ENCODE peak calls at places on chromosomes 13 and 19, in four cellular contexts. One of them, this sample, is unnamed.

GRCh38 chr19:44726465-44726864 is 22.0 kb upstream of the BCL3 start:
- DNase-seq in adrenal gland: no peak
- DNase-seq in heart left ventricle: no peak
- DNase-seq in uterus: no peak
- DNase-seq in this sample: no peak

GRCh38 chr13:34655554-34655953 is 286.5 kb upstream of the NBEA start:
- DNase-seq in adrenal gland: no peak
- DNase-seq in uterus: no peak
- DNase-seq in heart left ventricle: no peak
- DNase-seq in this sample: no peak

GRCh38 chr13:58884810-58885209 is 1253.3 kb downstream of the PCDH17 start:
- DNase-seq in adrenal gland: no peak
- DNase-seq in uterus: no peak
- DNase-seq in heart left ventricle: no peak
- DNase-seq in this sample: no peak

GRCh38 chr13:109412232-109412935 is 374.0 kb downstream of the IRS2 start:
- DNase-seq in heart left ventricle: peak; percentile 54
- DNase-seq in uterus: peak; percentile 23
- DNase-seq in adrenal gland: peak; percentile 85
- DNase-seq in this sample: peak; percentile 35

GRCh38 chr13:113968463-113969310 is 5.2 kb downstream of the C13orf46 start:
- DNase-seq in heart left ventricle: no peak
- DNase-seq in uterus: no peak
- DNase-seq in adrenal gland: no peak
- DNase-seq in this sample: no peak

GRCh38 chr19:17902701-17903100 is 30.1 kb upstream of the CCDC124 start:
- DNase-seq in heart left ventricle: no peak
- DNase-seq in adrenal gland: no peak
- DNase-seq in uterus: no peak
- DNase-seq in this sample: no peak

GRCh38 chr13:112893570-112894422 is 75.2 kb upstream of the MCF2L start:
- DNase-seq in heart left ventricle: no peak
- DNase-seq in uterus: no peak
- DNase-seq in adrenal gland: no peak
- DNase-seq in this sample: peak; percentile 65

GRCh38 chr13:113497217-113497616 is 6.7 kb upstream of the DCUN1D2 start:
- DNase-seq in uterus: no peak
- DNase-seq in adrenal gland: peak; percentile 50
- DNase-seq in heart left ventricle: no peak
- DNase-seq in this sample: peak; percentile 35

GRCh38 chr13:31090921-31091624 is 70.6 kb downstream of the HSPH1 start:
- DNase-seq in uterus: no peak
- DNase-seq in heart left ventricle: no peak
- DNase-seq in adrenal gland: no peak
- DNase-seq in this sample: peak; percentile 30

GRCh38 chr19:41226053-41226873 is 7.2 kb downstream of the AXL start:
- DNase-seq in heart left ventricle: peak; percentile 70
- DNase-seq in uterus: peak; percentile 87
- DNase-seq in adrenal gland: peak; percentile 84
- DNase-seq in this sample: peak; percentile 62

GRCh38 chr13:79128158-79128557 is 277.9 kb downstream of the RBM26 start:
- DNase-seq in adrenal gland: no peak
- DNase-seq in heart left ventricle: no peak
- DNase-seq in uterus: no peak
- DNase-seq in this sample: no peak

GRCh38 chr13:101474419-101474957 is 22.0 kb downstream of the ITGBL1 start:
- DNase-seq in adrenal gland: no peak
- DNase-seq in uterus: no peak
- DNase-seq in heart left ventricle: no peak
- DNase-seq in this sample: peak; percentile 13

GRCh38 chr13:109949395-109949794 is 163.0 kb upstream of the IRS2 start:
- DNase-seq in heart left ventricle: no peak
- DNase-seq in uterus: no peak
- DNase-seq in adrenal gland: no peak
- DNase-seq in this sample: no peak

GRCh38 chr19:10402441-10403038 is 802 bp downstream of the CDC37 start:
- DNase-seq in heart left ventricle: peak; percentile 69
- DNase-seq in uterus: no peak
- DNase-seq in adrenal gland: peak; percentile 81
- DNase-seq in this sample: no peak

GRCh38 chr19:10398819-10399218 is 4.5 kb downstream of the CDC37 start:
- DNase-seq in adrenal gland: no peak
- DNase-seq in heart left ventricle: no peak
- DNase-seq in uterus: no peak
- DNase-seq in this sample: no peak

GRCh38 chr19:10403137-10404021 is at the start of gene CDC37:
- DNase-seq in heart left ventricle: peak; percentile 96
- DNase-seq in uterus: peak; percentile 98
- DNase-seq in adrenal gland: peak; percentile 99
- DNase-seq in this sample: peak; percentile 98

GRCh38 chr19:10395853-10396355 is 7.4 kb downstream of the CDC37 start:
- DNase-seq in uterus: no peak
- DNase-seq in heart left ventricle: no peak
- DNase-seq in adrenal gland: no peak
- DNase-seq in this sample: no peak

DNA sequence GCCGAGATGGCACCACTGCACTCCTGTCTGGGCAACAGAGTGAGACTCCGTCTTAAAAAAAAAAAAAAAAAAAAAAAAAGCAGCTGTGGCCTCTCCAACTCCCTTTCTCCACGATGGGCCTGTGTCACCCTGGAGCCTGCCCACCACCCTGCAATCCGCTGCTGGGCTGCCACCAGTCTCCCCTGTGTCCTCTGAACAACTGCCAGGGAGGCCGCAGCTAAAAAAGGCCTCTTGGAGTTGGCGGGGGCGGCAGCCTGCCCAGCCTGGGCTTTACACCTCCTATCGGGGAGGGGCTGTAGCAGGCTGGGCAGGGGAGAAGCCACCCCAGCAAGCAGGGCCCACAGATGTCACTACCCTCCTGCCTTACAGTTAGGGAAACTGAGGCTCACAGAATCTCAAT is 3.5 kb downstream of the CDC37 start:
- DNase-seq in heart left ventricle: peak; percentile 67
- DNase-seq in adrenal gland: no peak
- DNase-seq in uterus: no peak
- DNase-seq in this sample: no peak
- H3K4me3 ChIP-seq in heart left ventricle: no peak overlapping the region
- H3K4me3 ChIP-seq in adrenal gland: no peak overlapping the region
- H3K4me3 ChIP-seq in uterus: no peak overlapping the region
- H3K4me3 ChIP-seq in this sample: no peak overlapping the region

GRCh38 chr19:8477889-8478288 is 24.6 kb downstream of the PRAM1 start:
- DNase-seq in uterus: no peak
- DNase-seq in adrenal gland: no peak
- DNase-seq in heart left ventricle: no peak
- DNase-seq in this sample: no peak
- TF ChIP-seq POLR2A in uterus: no peak
- TF ChIP-seq POLR2A in adrenal gland: no peak
- TF ChIP-seq POLR2A in heart left ventricle: no peak
- TF ChIP-seq POLR2A in this sample: no peak

DNA sequence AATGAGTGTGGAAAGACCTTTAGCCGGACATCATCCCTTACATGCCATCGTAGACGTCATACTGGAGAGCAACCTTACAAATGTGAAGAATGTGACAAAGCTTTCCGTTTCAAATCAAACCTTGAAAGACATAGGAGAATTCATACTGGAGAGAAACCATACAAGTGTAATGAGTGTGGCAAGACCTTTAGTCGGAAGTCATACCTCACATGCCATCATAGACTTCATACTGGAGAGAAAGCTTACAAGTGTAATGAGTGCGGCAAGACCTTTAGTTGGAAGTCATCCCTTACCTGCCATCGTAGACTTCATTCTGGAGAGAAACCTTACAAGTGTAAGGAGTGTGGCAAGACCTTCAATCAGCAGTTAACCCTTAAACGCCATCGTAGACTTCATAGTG is 11.7 kb upstream of the ZNF813 start:
- DNase-seq in adrenal gland: no peak
- DNase-seq in uterus: no peak
- DNase-seq in heart left ventricle: no peak
- DNase-seq in this sample: no peak
- H3K9me3 ChIP-seq in adrenal gland: no peaks in the 10 kb centered on the region
- H3K9me3 ChIP-seq in uterus: peaks cover 8% of the 10 kb centered on the region
- H3K9me3 ChIP-seq in heart left ventricle: peaks cover 78% of the 10 kb centered on the region
- H3K9me3 ChIP-seq in this sample: no peaks in the 10 kb centered on the region

GRCh38 chr13:50911937-50912624 is 2.5 kb downstream of the RNASEH2B start:
- DNase-seq in adrenal gland: peak; percentile 92
- DNase-seq in uterus: peak; percentile 89
- DNase-seq in heart left ventricle: peak; percentile 84
- DNase-seq in this sample: peak; percentile 86
- H3K4me3 ChIP-seq in adrenal gland: no peak overlapping the region
- H3K4me3 ChIP-seq in uterus: no peak overlapping the region
- H3K4me3 ChIP-seq in heart left ventricle: no peak overlapping the region
- H3K4me3 ChIP-seq in this sample: no peak overlapping the region

This sample was measured in body of pancreas.